ENCODE peak calls at places on chromosomes 1 and 21, in eight cellular contexts. One of them, this sample, is unnamed.

GRCh38 chr1:54577612-54578011 is 29.6 kb downstream of the ACOT11 start:
- DNase-seq in GM13977: no peak
- DNase-seq in cortex of kidney: no peak
- DNase-seq in T-helper 2 cell: no peak
- DNase-seq in T-helper 17 cell: no peak
- DNase-seq in OCI-M1: peak
- DNase-seq in nucleus accumbens: peak
- DNase-seq in tibial artery: peak
- DNase-seq in this sample: no peak

GRCh38 chr1:31264790-31265386 is 25.2 kb upstream of the NKAIN1 start:
- DNase-seq in tibial artery: no peak
- DNase-seq in GM13977: no peak
- DNase-seq in cortex of kidney: no peak
- DNase-seq in T-helper 17 cell: no peak
- DNase-seq in nucleus accumbens: peak
- DNase-seq in OCI-M1: no peak
- DNase-seq in T-helper 2 cell: no peak
- DNase-seq in this sample: no peak

GRCh38 chr21:35202431-35202830 is 153.3 kb upstream of the RUNX1 start:
- DNase-seq in GM13977: no peak
- DNase-seq in nucleus accumbens: no peak
- DNase-seq in OCI-M1: no peak
- DNase-seq in cortex of kidney: no peak
- DNase-seq in T-helper 17 cell: no peak
- DNase-seq in tibial artery: no peak
- DNase-seq in T-helper 2 cell: no peak
- DNase-seq in this sample: no peak

GRCh38 chr1:79988401-79988800 is 981.9 kb upstream of the ADGRL4 start:
- DNase-seq in tibial artery: no peak
- DNase-seq in nucleus accumbens: no peak
- DNase-seq in T-helper 17 cell: no peak
- DNase-seq in cortex of kidney: no peak
- DNase-seq in T-helper 2 cell: no peak
- DNase-seq in GM13977: no peak
- DNase-seq in OCI-M1: no peak
- DNase-seq in this sample: no peak

GRCh38 chr1:38800720-38801671 is 58.6 kb downstream of the RRAGC start:
- DNase-seq in cortex of kidney: no peak
- DNase-seq in T-helper 17 cell: no peak
- DNase-seq in OCI-M1: no peak
- DNase-seq in tibial artery: no peak
- DNase-seq in nucleus accumbens: no peak
- DNase-seq in GM13977: no peak
- DNase-seq in T-helper 2 cell: no peak
- DNase-seq in this sample: no peak

GRCh38 chr1:42962641-42963377 is 4.1 kb upstream of the SLC2A1 start:
- DNase-seq in T-helper 2 cell: peak
- DNase-seq in tibial artery: peak
- DNase-seq in cortex of kidney: no peak
- DNase-seq in nucleus accumbens: peak
- DNase-seq in GM13977: no peak
- DNase-seq in OCI-M1: peak
- DNase-seq in T-helper 17 cell: no peak
- DNase-seq in this sample: no peak

GRCh38 chr1:194548071-194548470 is 1361.7 kb upstream of the B3GALT2 start:
- DNase-seq in T-helper 2 cell: no peak
- DNase-seq in OCI-M1: no peak
- DNase-seq in GM13977: no peak
- DNase-seq in tibial artery: no peak
- DNase-seq in nucleus accumbens: no peak
- DNase-seq in cortex of kidney: no peak
- DNase-seq in T-helper 17 cell: no peak
- DNase-seq in this sample: no peak

GRCh38 chr1:151819951-151820623 is 11.5 kb downstream of the RORC start:
- DNase-seq in nucleus accumbens: no peak
- DNase-seq in tibial artery: no peak
- DNase-seq in T-helper 17 cell: no peak
- DNase-seq in cortex of kidney: no peak
- DNase-seq in GM13977: no peak
- DNase-seq in T-helper 2 cell: no peak
- DNase-seq in OCI-M1: no peak
- DNase-seq in this sample: no peak

GRCh38 chr21:28805885-28806284 is 186.8 kb downstream of the LTN1 start:
- DNase-seq in tibial artery: no peak
- DNase-seq in T-helper 17 cell: no peak
- DNase-seq in nucleus accumbens: no peak
- DNase-seq in cortex of kidney: no peak
- DNase-seq in GM13977: no peak
- DNase-seq in T-helper 2 cell: no peak
- DNase-seq in OCI-M1: no peak
- DNase-seq in this sample: no peak

GRCh38 chr1:89022167-89022959 is at the start of gene GBP3:
- DNase-seq in OCI-M1: peak
- DNase-seq in GM13977: peak
- DNase-seq in nucleus accumbens: no peak
- DNase-seq in T-helper 17 cell: no peak
- DNase-seq in tibial artery: no peak
- DNase-seq in cortex of kidney: no peak
- DNase-seq in T-helper 2 cell: peak
- DNase-seq in this sample: no peak

GRCh38 chr1:27508139-27508665 is 18.2 kb upstream of the WASF2 start:
- DNase-seq in T-helper 17 cell: no peak
- DNase-seq in cortex of kidney: no peak
- DNase-seq in tibial artery: no peak
- DNase-seq in GM13977: no peak
- DNase-seq in nucleus accumbens: no peak
- DNase-seq in OCI-M1: peak
- DNase-seq in T-helper 2 cell: no peak
- DNase-seq in this sample: no peak

GRCh38 chr21:20083336-20083735 is 914.9 kb upstream of the NCAM2 start:
- DNase-seq in OCI-M1: no peak
- DNase-seq in nucleus accumbens: no peak
- DNase-seq in GM13977: no peak
- DNase-seq in T-helper 2 cell: no peak
- DNase-seq in T-helper 17 cell: no peak
- DNase-seq in tibial artery: no peak
- DNase-seq in cortex of kidney: no peak
- DNase-seq in this sample: no peak

GRCh38 chr1:173267453-173267945 is 60.4 kb upstream of the TNFSF4 start:
- DNase-seq in T-helper 2 cell: no peak
- DNase-seq in tibial artery: no peak
- DNase-seq in nucleus accumbens: no peak
- DNase-seq in OCI-M1: peak
- DNase-seq in cortex of kidney: no peak
- DNase-seq in T-helper 17 cell: no peak
- DNase-seq in GM13977: no peak
- DNase-seq in this sample: no peak

GRCh38 chr1:8880068-8880676 is 1.7 kb upstream of the ENO1 start:
- DNase-seq in T-helper 2 cell: peak
- DNase-seq in cortex of kidney: no peak
- DNase-seq in GM13977: peak
- DNase-seq in OCI-M1: peak
- DNase-seq in nucleus accumbens: no peak
- DNase-seq in T-helper 17 cell: no peak
- DNase-seq in tibial artery: peak
- DNase-seq in this sample: no peak

GRCh38 chr1:212155219-212155618 is 119.7 kb downstream of the DTL start:
- DNase-seq in GM13977: no peak
- DNase-seq in tibial artery: no peak
- DNase-seq in OCI-M1: no peak
- DNase-seq in T-helper 2 cell: no peak
- DNase-seq in T-helper 17 cell: no peak
- DNase-seq in cortex of kidney: no peak
- DNase-seq in nucleus accumbens: no peak
- DNase-seq in this sample: no peak

GRCh38 chr1:63677497-63677896 is 84.3 kb downstream of the PGM1 start:
- DNase-seq in GM13977: no peak
- DNase-seq in T-helper 17 cell: no peak
- DNase-seq in cortex of kidney: no peak
- DNase-seq in nucleus accumbens: no peak
- DNase-seq in T-helper 2 cell: no peak
- DNase-seq in tibial artery: no peak
- DNase-seq in OCI-M1: no peak
- DNase-seq in this sample: no peak

GRCh38 chr1:43073490-43074230 is 98.4 kb downstream of the EBNA1BP2 start:
- DNase-seq in T-helper 2 cell: peak
- DNase-seq in tibial artery: peak
- DNase-seq in OCI-M1: peak
- DNase-seq in GM13977: peak
- DNase-seq in nucleus accumbens: peak
- DNase-seq in cortex of kidney: no peak
- DNase-seq in T-helper 17 cell: peak
- DNase-seq in this sample: peak

GRCh38 chr1:211680752-211681327 is 5.4 kb upstream of the NEK2 start:
- DNase-seq in T-helper 17 cell: peak
- DNase-seq in GM13977: peak
- DNase-seq in OCI-M1: peak
- DNase-seq in cortex of kidney: no peak
- DNase-seq in nucleus accumbens: peak
- DNase-seq in T-helper 2 cell: peak
- DNase-seq in tibial artery: no peak
- DNase-seq in this sample: peak

GRCh38 chr1:24516506-24516905 is 13.9 kb downstream of the RCAN3 start:
- DNase-seq in OCI-M1: no peak
- DNase-seq in tibial artery: no peak
- DNase-seq in nucleus accumbens: no peak
- DNase-seq in GM13977: no peak
- DNase-seq in T-helper 17 cell: no peak
- DNase-seq in cortex of kidney: no peak
- DNase-seq in T-helper 2 cell: no peak
- DNase-seq in this sample: no peak

GRCh38 chr1:160032165-160032827 is 506 bp upstream of the PIGM start:
- DNase-seq in T-helper 17 cell: no peak
- DNase-seq in T-helper 2 cell: no peak
- DNase-seq in cortex of kidney: no peak
- DNase-seq in tibial artery: no peak
- DNase-seq in nucleus accumbens: no peak
- DNase-seq in OCI-M1: peak
- DNase-seq in GM13977: no peak
- DNase-seq in this sample: no peak

GRCh38 chr1:22122273-22123070 is 20.4 kb downstream of the WNT4 start:
- DNase-seq in OCI-M1: no peak
- DNase-seq in T-helper 17 cell: no peak
- DNase-seq in T-helper 2 cell: no peak
- DNase-seq in GM13977: no peak
- DNase-seq in nucleus accumbens: peak
- DNase-seq in cortex of kidney: no peak
- DNase-seq in tibial artery: peak
- DNase-seq in this sample: no peak

This sample was measured in T-helper 22 cell.